ENCODE peak calls at places on chromosomes 5 and 9, in five cellular contexts. One of them, this sample, is unnamed.

GRCh38 chr5:157381746-157382145 is 78.3 kb upstream of the NIPAL4 start:
- DNase-seq in iris pigment epithelial cell: no peak
- DNase-seq in HEK293T: no peak
- DNase-seq in ovary: no peak
- DNase-seq in hippocampal formation: no peak
- DNase-seq in this sample: no peak

GRCh38 chr5:136399512-136399911 is 34.2 kb upstream of the TRPC7 start:
- DNase-seq in iris pigment epithelial cell: no peak
- DNase-seq in HEK293T: no peak
- DNase-seq in ovary: no peak
- DNase-seq in hippocampal formation: no peak
- DNase-seq in this sample: no peak

GRCh38 chr9:12680757-12681156 is 12.4 kb upstream of the TYRP1 start:
- DNase-seq in iris pigment epithelial cell: peak
- DNase-seq in HEK293T: no peak
- DNase-seq in ovary: no peak
- DNase-seq in hippocampal formation: no peak
- DNase-seq in this sample: no peak

GRCh38 chr5:13921573-13921972 is 22.9 kb downstream of the DNAH5 start:
- DNase-seq in iris pigment epithelial cell: peak
- DNase-seq in HEK293T: no peak
- DNase-seq in ovary: no peak
- DNase-seq in hippocampal formation: no peak
- DNase-seq in this sample: peak

GRCh38 chr9:83477571-83477970 is 60.6 kb downstream of the FRMD3 start:
- DNase-seq in iris pigment epithelial cell: no peak
- DNase-seq in HEK293T: no peak
- DNase-seq in ovary: no peak
- DNase-seq in hippocampal formation: no peak
- DNase-seq in this sample: no peak

GRCh38 chr9:12903316-12903715 is 128.5 kb downstream of the LURAP1L start:
- DNase-seq in iris pigment epithelial cell: no peak
- DNase-seq in HEK293T: no peak
- DNase-seq in ovary: no peak
- DNase-seq in hippocampal formation: no peak
- DNase-seq in this sample: no peak

GRCh38 chr9:125146247-125146646 is 2.9 kb upstream of the SCAI start:
- DNase-seq in iris pigment epithelial cell: peak
- DNase-seq in HEK293T: no peak
- DNase-seq in ovary: no peak
- DNase-seq in hippocampal formation: no peak
- DNase-seq in this sample: no peak

GRCh38 chr9:130962418-130963316 is 23.6 kb upstream of the FIBCD1 start:
- DNase-seq in iris pigment epithelial cell: peak
- DNase-seq in HEK293T: no peak
- DNase-seq in ovary: no peak
- DNase-seq in hippocampal formation: no peak
- DNase-seq in this sample: peak

GRCh38 chr5:154697335-154697734 is 57.8 kb upstream of the LARP1 start:
- DNase-seq in iris pigment epithelial cell: peak
- DNase-seq in HEK293T: no peak
- DNase-seq in ovary: no peak
- DNase-seq in hippocampal formation: no peak
- DNase-seq in this sample: no peak

GRCh38 chr5:158483202-158483870 is 616.4 kb downstream of the EBF1 start:
- DNase-seq in iris pigment epithelial cell: no peak
- DNase-seq in HEK293T: no peak
- DNase-seq in ovary: no peak
- DNase-seq in hippocampal formation: no peak
- DNase-seq in this sample: no peak

GRCh38 chr9:74942801-74943200 is 9.9 kb downstream of the C9orf40 start:
- DNase-seq in iris pigment epithelial cell: peak
- DNase-seq in HEK293T: no peak
- DNase-seq in ovary: no peak
- DNase-seq in hippocampal formation: no peak
- DNase-seq in this sample: no peak

GRCh38 chr9:115015018-115015635 is 84.7 kb upstream of the TNFSF8 start:
- DNase-seq in iris pigment epithelial cell: peak
- DNase-seq in HEK293T: peak
- DNase-seq in ovary: no peak
- DNase-seq in hippocampal formation: no peak
- DNase-seq in this sample: no peak

GRCh38 chr9:114745108-114745848 is 60.6 kb downstream of the TNFSF15 start:
- DNase-seq in iris pigment epithelial cell: no peak
- DNase-seq in HEK293T: no peak
- DNase-seq in ovary: no peak
- DNase-seq in hippocampal formation: no peak
- DNase-seq in this sample: no peak

GRCh38 chr5:34603378-34603777 is 52.8 kb upstream of the RAI14 start:
- DNase-seq in iris pigment epithelial cell: no peak
- DNase-seq in HEK293T: no peak
- DNase-seq in ovary: no peak
- DNase-seq in hippocampal formation: no peak
- DNase-seq in this sample: no peak

GRCh38 chr9:132548971-132549649 is 33.3 kb upstream of the BARHL1 start:
- DNase-seq in iris pigment epithelial cell: no peak
- DNase-seq in HEK293T: no peak
- DNase-seq in ovary: no peak
- DNase-seq in hippocampal formation: no peak
- DNase-seq in this sample: no peak

GRCh38 chr5:143177263-143177994 is 226.1 kb downstream of the NR3C1 start:
- DNase-seq in iris pigment epithelial cell: peak
- DNase-seq in HEK293T: no peak
- DNase-seq in ovary: no peak
- DNase-seq in hippocampal formation: no peak
- DNase-seq in this sample: peak

GRCh38 chr9:110320651-110321050 is 17.0 kb downstream of the TXNDC8 start:
- DNase-seq in iris pigment epithelial cell: peak
- DNase-seq in HEK293T: no peak
- DNase-seq in ovary: no peak
- DNase-seq in hippocampal formation: no peak
- DNase-seq in this sample: no peak

GRCh38 chr9:114894801-114895433 is 35.5 kb downstream of the TNFSF8 start:
- DNase-seq in iris pigment epithelial cell: peak
- DNase-seq in HEK293T: no peak
- DNase-seq in ovary: no peak
- DNase-seq in hippocampal formation: no peak
- DNase-seq in this sample: peak

GRCh38 chr5:150665044-150665443 is 4.0 kb downstream of the MYOZ3 start:
- DNase-seq in iris pigment epithelial cell: no peak
- DNase-seq in HEK293T: no peak
- DNase-seq in ovary: no peak
- DNase-seq in hippocampal formation: no peak
- DNase-seq in this sample: peak

GRCh38 chr5:565782-566445 is 41.7 kb upstream of the SLC9A3 start:
- DNase-seq in iris pigment epithelial cell: peak
- DNase-seq in HEK293T: no peak
- DNase-seq in ovary: no peak
- DNase-seq in hippocampal formation: no peak
- DNase-seq in this sample: no peak

GRCh38 chr5:33563983-33564908 is 123.5 kb downstream of the TARS1 start:
- DNase-seq in iris pigment epithelial cell: peak
- DNase-seq in HEK293T: no peak
- DNase-seq in ovary: no peak
- DNase-seq in hippocampal formation: no peak
- DNase-seq in this sample: no peak

GRCh38 chr5:138944527-138945322 is 69.6 kb upstream of the LRRTM2 start:
- DNase-seq in iris pigment epithelial cell: peak
- DNase-seq in HEK293T: no peak
- DNase-seq in ovary: no peak
- DNase-seq in hippocampal formation: no peak
- DNase-seq in this sample: no peak

This sample was measured in foreskin keratinocyte.